ENCODE peak calls at places on chromosomes 16 and 17, in six cellular contexts. One of them, this sample, is unnamed.

GRCh38 chr16:23508589-23509440 is 1.5 kb downstream of the GGA2 start:
- DNase-seq in endothelial cell: peak; percentile 13
- DNase-seq in endothelial cell of umbilical vein: peak; percentile 38
- DNase-seq in SK-N-SH: no peak
- DNase-seq in body of pancreas: peak; percentile 38
- DNase-seq in GM23338: peak; percentile 69
- DNase-seq in this sample: peak; percentile 28

GRCh38 chr16:86814256-86814655 is 235.9 kb downstream of the FOXL1 start:
- DNase-seq in endothelial cell: no peak
- DNase-seq in endothelial cell of umbilical vein: no peak
- DNase-seq in SK-N-SH: no peak
- DNase-seq in body of pancreas: no peak
- DNase-seq in GM23338: no peak
- DNase-seq in this sample: no peak

GRCh38 chr16:3285131-3285530 is 1.8 kb downstream of the ZNF263 start:
- DNase-seq in endothelial cell: no peak
- DNase-seq in endothelial cell of umbilical vein: no peak
- DNase-seq in SK-N-SH: no peak
- DNase-seq in body of pancreas: no peak
- DNase-seq in GM23338: peak; percentile 31
- DNase-seq in this sample: no peak

GRCh38 chr17:1643293-1643998 is 2.1 kb downstream of the SCARF1 start:
- DNase-seq in endothelial cell: peak; percentile 41
- DNase-seq in endothelial cell of umbilical vein: no peak
- DNase-seq in SK-N-SH: peak; percentile 89
- DNase-seq in body of pancreas: peak; percentile 93
- DNase-seq in GM23338: peak; percentile 96
- DNase-seq in this sample: no peak

GRCh38 chr17:41530062-41531048 is 2.2 kb upstream of the KRT19 start:
- DNase-seq in endothelial cell: no peak
- DNase-seq in endothelial cell of umbilical vein: peak; percentile 90
- DNase-seq in SK-N-SH: peak; percentile 93
- DNase-seq in body of pancreas: no peak
- DNase-seq in GM23338: no peak
- DNase-seq in this sample: no peak

GRCh38 chr17:49545811-49546545 is 29.7 kb upstream of the NXPH3 start:
- DNase-seq in endothelial cell: no peak
- DNase-seq in endothelial cell of umbilical vein: no peak
- DNase-seq in SK-N-SH: peak; percentile 39
- DNase-seq in body of pancreas: no peak
- DNase-seq in GM23338: no peak
- DNase-seq in this sample: no peak

GRCh38 chr17:60102632-60103047 is 23.9 kb upstream of the HEATR6 start:
- DNase-seq in endothelial cell: peak; percentile 26
- DNase-seq in endothelial cell of umbilical vein: peak; percentile 53
- DNase-seq in SK-N-SH: no peak
- DNase-seq in body of pancreas: peak; percentile 42
- DNase-seq in GM23338: no peak
- DNase-seq in this sample: no peak

GRCh38 chr16:83967838-83968482 is at the start of gene NECAB2:
- DNase-seq in endothelial cell: peak; percentile 66
- DNase-seq in endothelial cell of umbilical vein: peak; percentile 14
- DNase-seq in SK-N-SH: peak; percentile 94
- DNase-seq in body of pancreas: peak; percentile 32
- DNase-seq in GM23338: peak; percentile 56
- DNase-seq in this sample: peak; percentile 49

GRCh38 chr16:11089504-11090124 is 145.2 kb downstream of the CLEC16A start:
- DNase-seq in endothelial cell: no peak
- DNase-seq in endothelial cell of umbilical vein: no peak
- DNase-seq in SK-N-SH: no peak
- DNase-seq in body of pancreas: peak; percentile 33
- DNase-seq in GM23338: no peak
- DNase-seq in this sample: no peak

GRCh38 chr17:6495450-6496115 is 51.3 kb downstream of the PIMREG start:
- DNase-seq in endothelial cell: no peak
- DNase-seq in endothelial cell of umbilical vein: no peak
- DNase-seq in SK-N-SH: no peak
- DNase-seq in body of pancreas: no peak
- DNase-seq in GM23338: no peak
- DNase-seq in this sample: peak; percentile 44

GRCh38 chr16:84050316-84050715 is 7.7 kb upstream of the SLC38A8 start:
- DNase-seq in endothelial cell: no peak
- DNase-seq in endothelial cell of umbilical vein: no peak
- DNase-seq in SK-N-SH: no peak
- DNase-seq in body of pancreas: no peak
- DNase-seq in GM23338: no peak
- DNase-seq in this sample: no peak

GRCh38 chr16:892536-893255 is 78.1 kb downstream of the LMF1 start:
- DNase-seq in endothelial cell: peak; percentile 54
- DNase-seq in endothelial cell of umbilical vein: no peak
- DNase-seq in SK-N-SH: no peak
- DNase-seq in body of pancreas: no peak
- DNase-seq in GM23338: no peak
- DNase-seq in this sample: no peak

GRCh38 chr16:12907670-12908233 is 6.4 kb downstream of the SHISA9 start:
- DNase-seq in endothelial cell: no peak
- DNase-seq in endothelial cell of umbilical vein: peak; percentile 4
- DNase-seq in SK-N-SH: peak; percentile 38
- DNase-seq in body of pancreas: no peak
- DNase-seq in GM23338: peak; percentile 79
- DNase-seq in this sample: no peak

GRCh38 chr16:30069575-30070462 is 4.3 kb downstream of the ALDOA start:
- DNase-seq in endothelial cell: no peak
- DNase-seq in endothelial cell of umbilical vein: no peak
- DNase-seq in SK-N-SH: peak; percentile 49
- DNase-seq in body of pancreas: no peak
- DNase-seq in GM23338: no peak
- DNase-seq in this sample: no peak

GRCh38 chr16:30335598-30336474 is 19.3 kb downstream of the CD2BP2 start:
- DNase-seq in endothelial cell: no peak
- DNase-seq in endothelial cell of umbilical vein: no peak
- DNase-seq in SK-N-SH: no peak
- DNase-seq in body of pancreas: peak; percentile 34
- DNase-seq in GM23338: no peak
- DNase-seq in this sample: no peak

GRCh38 chr16:87705780-87706277 is 60.0 kb downstream of the KLHDC4 start:
- DNase-seq in endothelial cell: no peak
- DNase-seq in endothelial cell of umbilical vein: no peak
- DNase-seq in SK-N-SH: no peak
- DNase-seq in body of pancreas: peak; percentile 18
- DNase-seq in GM23338: no peak
- DNase-seq in this sample: peak; percentile 15

GRCh38 chr16:56372938-56373337 is 52.4 kb downstream of the AMFR start:
- DNase-seq in endothelial cell: no peak
- DNase-seq in endothelial cell of umbilical vein: no peak
- DNase-seq in SK-N-SH: no peak
- DNase-seq in body of pancreas: no peak
- DNase-seq in GM23338: peak; percentile 7
- DNase-seq in this sample: no peak

GRCh38 chr16:20051611-20052010 is 22.1 kb downstream of the GPR139 start:
- DNase-seq in endothelial cell: no peak
- DNase-seq in endothelial cell of umbilical vein: no peak
- DNase-seq in SK-N-SH: no peak
- DNase-seq in body of pancreas: no peak
- DNase-seq in GM23338: no peak
- DNase-seq in this sample: no peak

GRCh38 chr17:29158515-29159275 is 21.5 kb downstream of the MYO18A start:
- DNase-seq in endothelial cell: no peak
- DNase-seq in endothelial cell of umbilical vein: no peak
- DNase-seq in SK-N-SH: no peak
- DNase-seq in body of pancreas: peak; percentile 45
- DNase-seq in GM23338: no peak
- DNase-seq in this sample: no peak

GRCh38 chr16:80620656-80621605 is 80.1 kb downstream of the DYNLRB2 start:
- DNase-seq in endothelial cell: no peak
- DNase-seq in endothelial cell of umbilical vein: no peak
- DNase-seq in SK-N-SH: no peak
- DNase-seq in body of pancreas: no peak
- DNase-seq in GM23338: no peak
- DNase-seq in this sample: no peak

GRCh38 chr16:30786936-30787612 is at the start of gene ZNF629:
- DNase-seq in endothelial cell: peak; percentile 59
- DNase-seq in endothelial cell of umbilical vein: peak; percentile 45
- DNase-seq in SK-N-SH: peak; percentile 97
- DNase-seq in body of pancreas: peak; percentile 77
- DNase-seq in GM23338: peak; percentile 95
- DNase-seq in this sample: peak; percentile 80

GRCh38 chr16:78952630-78953029 is 647.9 kb downstream of the MAF start:
- DNase-seq in endothelial cell: no peak
- DNase-seq in endothelial cell of umbilical vein: no peak
- DNase-seq in SK-N-SH: no peak
- DNase-seq in body of pancreas: no peak
- DNase-seq in GM23338: no peak
- DNase-seq in this sample: no peak

DNA sequence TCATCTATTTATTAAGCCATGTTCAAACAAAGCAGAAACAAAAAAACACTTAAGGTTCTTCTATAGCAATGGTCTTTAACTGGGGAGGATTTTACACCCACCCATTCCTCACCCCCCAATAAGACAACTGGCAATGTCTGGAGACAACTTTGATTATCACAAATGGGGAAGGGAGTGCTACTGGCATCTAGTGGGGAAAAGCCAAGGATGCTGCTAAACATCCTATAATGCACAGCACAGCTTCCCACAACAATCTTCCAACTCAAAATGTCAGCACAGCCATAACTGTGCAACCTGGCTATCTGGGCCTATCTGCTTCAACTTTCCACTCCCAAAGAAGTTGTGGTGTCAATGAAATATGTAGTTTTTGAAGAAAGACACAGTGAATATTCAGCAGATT is 1044.4 kb downstream of the CDH8 start:
- DNase-seq in endothelial cell: no peak
- DNase-seq in endothelial cell of umbilical vein: no peak
- DNase-seq in SK-N-SH: no peak
- DNase-seq in body of pancreas: no peak
- DNase-seq in GM23338: peak; percentile 21
- DNase-seq in this sample: no peak
- TF ChIP-seq CTCF in endothelial cell: no peak
- TF ChIP-seq CTCF in endothelial cell of umbilical vein: no peak
- TF ChIP-seq CTCF in SK-N-SH: no peak
- TF ChIP-seq CTCF in body of pancreas: no peak
- TF ChIP-seq CTCF in GM23338: peak; percentile 40
- TF ChIP-seq CTCF in this sample: no peak

DNA sequence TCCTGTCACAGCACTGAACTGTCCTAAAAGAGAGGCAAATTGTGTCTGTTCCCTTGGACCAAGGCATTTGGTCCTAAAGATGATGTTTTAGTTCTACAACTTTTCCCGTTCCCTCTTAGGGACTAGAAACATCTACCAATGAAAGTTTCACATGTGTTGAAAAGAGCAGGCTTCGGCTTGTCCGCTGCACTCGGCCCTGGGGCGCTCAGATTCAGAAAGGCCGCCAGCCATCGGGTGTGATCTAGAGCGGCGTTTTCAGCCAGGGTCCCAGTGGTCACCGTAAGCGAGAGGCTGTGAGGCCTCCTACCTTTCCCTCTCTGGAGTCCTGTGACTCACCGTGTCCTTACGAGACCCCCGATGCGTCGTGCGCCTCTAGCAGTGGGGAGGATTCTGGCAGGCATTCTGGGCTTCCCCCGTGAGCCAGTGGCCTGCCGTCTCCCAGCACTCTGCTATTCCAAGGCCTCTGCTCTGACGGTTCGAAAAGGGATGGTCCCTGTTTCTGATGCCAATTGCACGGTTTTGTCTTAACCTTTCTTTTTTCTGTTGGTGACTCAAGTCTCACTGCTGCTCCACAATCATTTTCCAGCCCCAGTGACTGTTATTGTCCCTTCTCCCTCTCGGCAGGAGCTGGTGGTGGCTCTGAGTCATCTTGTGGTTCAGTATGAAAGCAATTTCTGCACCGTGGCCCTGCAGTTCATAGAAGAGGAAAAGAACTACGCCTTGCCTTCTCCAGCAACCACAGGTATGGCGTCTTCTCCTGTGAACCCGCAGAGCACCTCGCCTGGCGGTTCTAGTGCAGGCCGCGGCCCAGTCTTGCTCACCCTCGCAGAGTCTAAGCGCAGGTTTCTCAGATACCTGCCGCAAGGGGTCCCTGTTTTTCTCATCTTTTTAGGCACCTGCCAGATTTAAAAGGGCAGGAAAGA is 100.3 kb upstream of the CHMP6 start:
- DNase-seq in endothelial cell: no peak
- DNase-seq in endothelial cell of umbilical vein: peak; percentile 74
- DNase-seq in SK-N-SH: no peak
- DNase-seq in body of pancreas: peak; percentile 44
- DNase-seq in GM23338: no peak
- DNase-seq in this sample: no peak
- TF ChIP-seq CTCF in endothelial cell: no peak
- TF ChIP-seq CTCF in endothelial cell of umbilical vein: no peak
- TF ChIP-seq CTCF in SK-N-SH: no peak
- TF ChIP-seq CTCF in body of pancreas: no peak
- TF ChIP-seq CTCF in GM23338: no peak
- TF ChIP-seq CTCF in this sample: no peak

DNA sequence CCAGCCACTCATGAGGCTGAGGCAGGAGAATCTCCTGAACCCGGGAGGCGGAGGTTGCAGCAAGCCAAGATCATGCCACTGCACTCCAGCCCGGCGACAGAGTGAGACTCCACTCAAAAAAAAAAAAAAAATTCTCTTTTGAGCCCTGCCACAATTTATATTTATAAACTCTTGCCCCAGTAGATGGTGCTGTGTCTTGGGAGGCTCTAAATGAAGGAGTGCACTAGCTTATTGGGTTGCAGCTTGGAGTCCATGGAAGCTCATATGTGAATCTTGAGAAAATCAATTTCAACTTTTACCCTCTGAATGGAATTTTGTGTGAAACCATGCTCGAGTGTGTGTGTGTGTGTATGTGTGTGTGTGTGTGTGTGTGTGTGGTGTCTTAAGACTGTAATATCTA is 420.1 kb downstream of the HS3ST4 start:
- DNase-seq in endothelial cell: no peak
- DNase-seq in endothelial cell of umbilical vein: no peak
- DNase-seq in SK-N-SH: no peak
- DNase-seq in body of pancreas: no peak
- DNase-seq in GM23338: peak; percentile 19
- DNase-seq in this sample: peak; percentile 21
- TF ChIP-seq CTCF in endothelial cell: no peak
- TF ChIP-seq CTCF in endothelial cell of umbilical vein: no peak
- TF ChIP-seq CTCF in SK-N-SH: no peak
- TF ChIP-seq CTCF in body of pancreas: no peak
- TF ChIP-seq CTCF in GM23338: no peak
- TF ChIP-seq CTCF in this sample: no peak

DNA sequence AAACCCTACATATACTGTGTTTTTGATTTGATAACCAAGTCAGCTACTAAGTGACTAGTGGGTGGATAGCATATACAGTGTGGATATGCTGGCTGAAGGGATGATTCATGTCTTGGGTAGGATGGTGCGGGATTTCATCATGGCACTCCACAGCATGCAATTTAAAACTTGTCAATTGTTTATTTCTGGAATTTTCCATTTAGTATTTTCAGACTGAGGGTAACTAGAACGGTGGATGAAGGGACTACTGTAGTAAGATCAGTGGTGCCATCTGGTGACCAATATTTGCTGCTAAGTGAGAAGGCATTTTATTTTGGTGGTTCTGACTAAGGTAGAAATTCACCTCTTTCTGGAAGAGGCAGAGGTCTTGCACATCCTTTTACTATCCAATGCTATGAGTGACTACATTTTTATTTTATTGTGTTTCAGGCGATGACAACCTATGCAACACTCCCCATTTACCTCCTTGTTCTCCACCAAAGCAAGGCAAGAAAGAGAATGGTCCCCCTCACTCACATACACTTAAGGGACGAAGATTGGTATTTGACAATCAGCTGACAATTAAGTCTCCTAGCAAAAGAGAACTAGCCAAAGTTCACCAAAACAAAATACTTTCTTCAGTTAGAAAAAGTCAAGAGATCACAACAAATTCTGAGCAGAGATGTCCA is 3.1 kb downstream of the CDC6 start:
- DNase-seq in endothelial cell: peak; percentile 48
- DNase-seq in endothelial cell of umbilical vein: peak; percentile 79
- DNase-seq in SK-N-SH: peak; percentile 45
- DNase-seq in body of pancreas: peak; percentile 86
- DNase-seq in GM23338: peak; percentile 78
- DNase-seq in this sample: peak; percentile 70
- TF ChIP-seq CTCF in endothelial cell: peak; percentile 31
- TF ChIP-seq CTCF in endothelial cell of umbilical vein: peak; percentile 47
- TF ChIP-seq CTCF in SK-N-SH: peak; percentile 79
- TF ChIP-seq CTCF in body of pancreas: peak; percentile 69
- TF ChIP-seq CTCF in GM23338: peak; percentile 54
- TF ChIP-seq CTCF in this sample: peak; percentile 67

This sample was measured in WERI-Rb-1.